ENCODE peak calls at places on chromosomes 1 and 21, in seven cellular contexts. One of them, this sample, is unnamed.

GRCh38 chr1:29297476-29297875 is 61.2 kb downstream of the PTPRU start:
- DNase-seq in ACHN: no peak
- DNase-seq in AG10803: no peak
- DNase-seq in Caco-2: no peak
- DNase-seq in upper lobe of right lung: no peak
- DNase-seq in NCI-H345: no peak
- DNase-seq in mammary epithelial cell: no peak
- DNase-seq in this sample: no peak

GRCh38 chr21:40555129-40555528 is 291.8 kb downstream of the DSCAM start:
- DNase-seq in mammary epithelial cell: no peak
- DNase-seq in AG10803: no peak
- DNase-seq in upper lobe of right lung: no peak
- DNase-seq in NCI-H345: no peak
- DNase-seq in Caco-2: no peak
- DNase-seq in ACHN: no peak
- DNase-seq in this sample: no peak

GRCh38 chr1:28950449-28950848 is 36.1 kb downstream of the EPB41 start:
- DNase-seq in AG10803: no peak
- DNase-seq in mammary epithelial cell: no peak
- DNase-seq in Caco-2: no peak
- DNase-seq in upper lobe of right lung: no peak
- DNase-seq in NCI-H345: no peak
- DNase-seq in ACHN: no peak
- DNase-seq in this sample: no peak

GRCh38 chr1:152725261-152725660 is 17.3 kb downstream of the LCE4A start:
- DNase-seq in NCI-H345: no peak
- DNase-seq in Caco-2: no peak
- DNase-seq in ACHN: no peak
- DNase-seq in mammary epithelial cell: peak; percentile 19
- DNase-seq in AG10803: no peak
- DNase-seq in upper lobe of right lung: no peak
- DNase-seq in this sample: no peak

GRCh38 chr1:103986792-103987191 is 237.1 kb downstream of the AMY1C start:
- DNase-seq in ACHN: no peak
- DNase-seq in NCI-H345: no peak
- DNase-seq in mammary epithelial cell: no peak
- DNase-seq in upper lobe of right lung: no peak
- DNase-seq in Caco-2: no peak
- DNase-seq in AG10803: no peak
- DNase-seq in this sample: no peak

GRCh38 chr1:226072347-226072746 is 9.8 kb downstream of the H3-3A start:
- DNase-seq in mammary epithelial cell: no peak
- DNase-seq in NCI-H345: no peak
- DNase-seq in ACHN: no peak
- DNase-seq in AG10803: no peak
- DNase-seq in upper lobe of right lung: no peak
- DNase-seq in Caco-2: no peak
- DNase-seq in this sample: no peak

GRCh38 chr1:54543729-54544496 is 4.1 kb upstream of the ACOT11 start:
- DNase-seq in mammary epithelial cell: peak; percentile 83
- DNase-seq in upper lobe of right lung: no peak
- DNase-seq in NCI-H345: no peak
- DNase-seq in AG10803: peak; percentile 70
- DNase-seq in ACHN: no peak
- DNase-seq in Caco-2: no peak
- DNase-seq in this sample: peak; percentile 53

GRCh38 chr1:224175615-224176014 is 7.4 kb upstream of the DEGS1 start:
- DNase-seq in upper lobe of right lung: no peak
- DNase-seq in AG10803: peak; percentile 12
- DNase-seq in Caco-2: peak; percentile 77
- DNase-seq in NCI-H345: no peak
- DNase-seq in ACHN: no peak
- DNase-seq in mammary epithelial cell: no peak
- DNase-seq in this sample: peak; percentile 37

GRCh38 chr21:29718081-29718815 is 221.5 kb downstream of the GRIK1 start:
- DNase-seq in AG10803: no peak
- DNase-seq in NCI-H345: peak; percentile 4
- DNase-seq in Caco-2: no peak
- DNase-seq in mammary epithelial cell: peak; percentile 58
- DNase-seq in upper lobe of right lung: no peak
- DNase-seq in ACHN: no peak
- DNase-seq in this sample: no peak

GRCh38 chr1:159473335-159473734 is 33.8 kb downstream of the OR10J1 start:
- DNase-seq in upper lobe of right lung: no peak
- DNase-seq in mammary epithelial cell: no peak
- DNase-seq in Caco-2: no peak
- DNase-seq in AG10803: no peak
- DNase-seq in ACHN: no peak
- DNase-seq in NCI-H345: no peak
- DNase-seq in this sample: no peak

GRCh38 chr1:43565600-43566360 is 35.1 kb downstream of the PTPRF start:
- DNase-seq in ACHN: no peak
- DNase-seq in Caco-2: no peak
- DNase-seq in AG10803: peak; percentile 47
- DNase-seq in mammary epithelial cell: no peak
- DNase-seq in upper lobe of right lung: peak; percentile 75
- DNase-seq in NCI-H345: no peak
- DNase-seq in this sample: peak; percentile 93

GRCh38 chr1:185159966-185160365 is 3.0 kb downstream of the SWT1 start:
- DNase-seq in NCI-H345: no peak
- DNase-seq in ACHN: no peak
- DNase-seq in mammary epithelial cell: peak; percentile 38
- DNase-seq in upper lobe of right lung: no peak
- DNase-seq in Caco-2: no peak
- DNase-seq in AG10803: no peak
- DNase-seq in this sample: no peak

GRCh38 chr1:203622486-203622885 is 4.1 kb upstream of the ATP2B4 start:
- DNase-seq in ACHN: no peak
- DNase-seq in NCI-H345: no peak
- DNase-seq in AG10803: no peak
- DNase-seq in upper lobe of right lung: no peak
- DNase-seq in Caco-2: no peak
- DNase-seq in mammary epithelial cell: no peak
- DNase-seq in this sample: no peak

GRCh38 chr1:66944330-66945274 is 19.8 kb downstream of the MIER1 start:
- DNase-seq in NCI-H345: no peak
- DNase-seq in upper lobe of right lung: no peak
- DNase-seq in AG10803: peak; percentile 75
- DNase-seq in ACHN: peak; percentile 81
- DNase-seq in mammary epithelial cell: peak; percentile 86
- DNase-seq in Caco-2: no peak
- DNase-seq in this sample: no peak

GRCh38 chr1:41020109-41020576 is 1.4 kb downstream of the SLFNL1 start:
- DNase-seq in ACHN: no peak
- DNase-seq in upper lobe of right lung: peak; percentile 91
- DNase-seq in NCI-H345: no peak
- DNase-seq in mammary epithelial cell: no peak
- DNase-seq in AG10803: no peak
- DNase-seq in Caco-2: no peak
- DNase-seq in this sample: no peak

GRCh38 chr1:178633068-178633467 is 92.0 kb upstream of the RALGPS2 start:
- DNase-seq in Caco-2: no peak
- DNase-seq in ACHN: peak; percentile 29
- DNase-seq in AG10803: peak; percentile 60
- DNase-seq in mammary epithelial cell: peak; percentile 87
- DNase-seq in upper lobe of right lung: no peak
- DNase-seq in NCI-H345: no peak
- DNase-seq in this sample: peak; percentile 56

GRCh38 chr1:94646151-94646643 is 104.6 kb upstream of the F3 start:
- DNase-seq in mammary epithelial cell: peak; percentile 91
- DNase-seq in AG10803: peak; percentile 97
- DNase-seq in ACHN: no peak
- DNase-seq in NCI-H345: no peak
- DNase-seq in upper lobe of right lung: no peak
- DNase-seq in Caco-2: no peak
- DNase-seq in this sample: peak; percentile 72

GRCh38 chr1:200916152-200916551 is 21.5 kb downstream of the INAVA start:
- DNase-seq in mammary epithelial cell: no peak
- DNase-seq in ACHN: no peak
- DNase-seq in AG10803: no peak
- DNase-seq in NCI-H345: no peak
- DNase-seq in Caco-2: peak; percentile 32
- DNase-seq in upper lobe of right lung: no peak
- DNase-seq in this sample: no peak

GRCh38 chr1:115911298-115911697 is 65.0 kb upstream of the SLC22A15 start:
- DNase-seq in upper lobe of right lung: no peak
- DNase-seq in AG10803: no peak
- DNase-seq in ACHN: no peak
- DNase-seq in mammary epithelial cell: peak; percentile 26
- DNase-seq in NCI-H345: no peak
- DNase-seq in Caco-2: peak; percentile 38
- DNase-seq in this sample: no peak

GRCh38 chr1:237171564-237172485 is 129.8 kb downstream of the RYR2 start:
- DNase-seq in Caco-2: no peak
- DNase-seq in mammary epithelial cell: no peak
- DNase-seq in NCI-H345: no peak
- DNase-seq in AG10803: no peak
- DNase-seq in upper lobe of right lung: no peak
- DNase-seq in ACHN: no peak
- DNase-seq in this sample: no peak

GRCh38 chr1:3989465-3989864 is 89.4 kb upstream of the C1orf174 start:
- DNase-seq in AG10803: no peak
- DNase-seq in upper lobe of right lung: no peak
- DNase-seq in NCI-H345: no peak
- DNase-seq in ACHN: no peak
- DNase-seq in mammary epithelial cell: no peak
- DNase-seq in Caco-2: no peak
- DNase-seq in this sample: no peak

GRCh38 chr1:201675143-201675542 is 136.2 kb downstream of the NAV1 start:
- DNase-seq in NCI-H345: no peak
- DNase-seq in Caco-2: no peak
- DNase-seq in ACHN: peak; percentile 20
- DNase-seq in AG10803: peak; percentile 24
- DNase-seq in mammary epithelial cell: no peak
- DNase-seq in upper lobe of right lung: no peak
- DNase-seq in this sample: no peak

GRCh38 chr1:61241864-61242472 is 159.6 kb downstream of the NFIA start:
- DNase-seq in ACHN: peak; percentile 28
- DNase-seq in AG10803: no peak
- DNase-seq in upper lobe of right lung: no peak
- DNase-seq in Caco-2: no peak
- DNase-seq in NCI-H345: no peak
- DNase-seq in mammary epithelial cell: no peak
- DNase-seq in this sample: no peak

GRCh38 chr1:36699113-36699512 is 216.4 kb upstream of the CSF3R start:
- DNase-seq in upper lobe of right lung: no peak
- DNase-seq in mammary epithelial cell: no peak
- DNase-seq in ACHN: no peak
- DNase-seq in Caco-2: no peak
- DNase-seq in NCI-H345: no peak
- DNase-seq in AG10803: no peak
- DNase-seq in this sample: no peak

GRCh38 chr1:48853006-48853405 is 76.3 kb upstream of the BEND5 start:
- DNase-seq in AG10803: peak; percentile 94
- DNase-seq in mammary epithelial cell: peak; percentile 84
- DNase-seq in ACHN: peak; percentile 62
- DNase-seq in NCI-H345: no peak
- DNase-seq in Caco-2: no peak
- DNase-seq in upper lobe of right lung: no peak
- DNase-seq in this sample: peak; percentile 80

GRCh38 chr1:2158272-2158671 is 36.3 kb downstream of the FAAP20 start:
- DNase-seq in NCI-H345: no peak
- DNase-seq in AG10803: no peak
- DNase-seq in upper lobe of right lung: no peak
- DNase-seq in ACHN: no peak
- DNase-seq in Caco-2: no peak
- DNase-seq in mammary epithelial cell: no peak
- DNase-seq in this sample: no peak

GRCh38 chr1:52072291-52072690 is 16.2 kb downstream of the BTF3L4 start:
- DNase-seq in AG10803: no peak
- DNase-seq in ACHN: no peak
- DNase-seq in mammary epithelial cell: no peak
- DNase-seq in Caco-2: no peak
- DNase-seq in upper lobe of right lung: no peak
- DNase-seq in NCI-H345: no peak
- DNase-seq in this sample: no peak

GRCh38 chr1:53111073-53111556 is 31.3 kb downstream of the SLC1A7 start:
- DNase-seq in upper lobe of right lung: no peak
- DNase-seq in ACHN: no peak
- DNase-seq in Caco-2: peak; percentile 68
- DNase-seq in mammary epithelial cell: no peak
- DNase-seq in AG10803: no peak
- DNase-seq in NCI-H345: no peak
- DNase-seq in this sample: no peak

GRCh38 chr1:52059326-52059725 is 3.2 kb downstream of the BTF3L4 start:
- DNase-seq in NCI-H345: no peak
- DNase-seq in upper lobe of right lung: no peak
- DNase-seq in mammary epithelial cell: peak; percentile 35
- DNase-seq in Caco-2: no peak
- DNase-seq in ACHN: peak; percentile 62
- DNase-seq in AG10803: peak; percentile 71
- DNase-seq in this sample: peak; percentile 61

GRCh38 chr1:42956739-42957138 is 1.9 kb downstream of the SLC2A1 start:
- DNase-seq in Caco-2: no peak
- DNase-seq in AG10803: no peak
- DNase-seq in NCI-H345: no peak
- DNase-seq in ACHN: no peak
- DNase-seq in mammary epithelial cell: no peak
- DNase-seq in upper lobe of right lung: no peak
- DNase-seq in this sample: no peak

GRCh38 chr1:150888727-150889126 is 1.8 kb downstream of the CTXND2 start:
- DNase-seq in NCI-H345: no peak
- DNase-seq in Caco-2: no peak
- DNase-seq in mammary epithelial cell: no peak
- DNase-seq in AG10803: no peak
- DNase-seq in ACHN: no peak
- DNase-seq in upper lobe of right lung: no peak
- DNase-seq in this sample: no peak

GRCh38 chr21:43758132-43758619 is 17.9 kb downstream of the CSTB start:
- DNase-seq in mammary epithelial cell: peak; percentile 54
- DNase-seq in NCI-H345: no peak
- DNase-seq in ACHN: no peak
- DNase-seq in AG10803: peak; percentile 49
- DNase-seq in upper lobe of right lung: no peak
- DNase-seq in Caco-2: no peak
- DNase-seq in this sample: no peak

GRCh38 chr1:204409111-204409510 is 2.5 kb downstream of the PPP1R15B start:
- DNase-seq in AG10803: peak; percentile 13
- DNase-seq in ACHN: no peak
- DNase-seq in upper lobe of right lung: no peak
- DNase-seq in NCI-H345: no peak
- DNase-seq in Caco-2: no peak
- DNase-seq in mammary epithelial cell: no peak
- DNase-seq in this sample: no peak

GRCh38 chr1:202015677-202015952 is 5.2 kb downstream of the ELF3 start:
- DNase-seq in Caco-2: no peak
- DNase-seq in NCI-H345: no peak
- DNase-seq in mammary epithelial cell: no peak
- DNase-seq in AG10803: no peak
- DNase-seq in ACHN: no peak
- DNase-seq in upper lobe of right lung: no peak
- DNase-seq in this sample: no peak

GRCh38 chr1:244413736-244414135 is 38.0 kb downstream of the ADSS2 start:
- DNase-seq in ACHN: no peak
- DNase-seq in NCI-H345: no peak
- DNase-seq in Caco-2: no peak
- DNase-seq in mammary epithelial cell: no peak
- DNase-seq in upper lobe of right lung: no peak
- DNase-seq in AG10803: no peak
- DNase-seq in this sample: no peak

GRCh38 chr1:4586611-4587010 is 67.8 kb upstream of the AJAP1 start:
- DNase-seq in ACHN: no peak
- DNase-seq in NCI-H345: no peak
- DNase-seq in AG10803: no peak
- DNase-seq in mammary epithelial cell: no peak
- DNase-seq in upper lobe of right lung: no peak
- DNase-seq in Caco-2: no peak
- DNase-seq in this sample: no peak

GRCh38 chr1:67540733-67541125 is 110.5 kb upstream of the SERBP1 start:
- DNase-seq in ACHN: no peak
- DNase-seq in Caco-2: no peak
- DNase-seq in AG10803: peak; percentile 25
- DNase-seq in mammary epithelial cell: no peak
- DNase-seq in NCI-H345: no peak
- DNase-seq in upper lobe of right lung: no peak
- DNase-seq in this sample: no peak

GRCh38 chr1:32464191-32464715 is 619 bp upstream of the ZBTB8B start:
- DNase-seq in AG10803: no peak
- DNase-seq in upper lobe of right lung: no peak
- DNase-seq in ACHN: no peak
- DNase-seq in Caco-2: no peak
- DNase-seq in NCI-H345: peak; percentile 56
- DNase-seq in mammary epithelial cell: peak; percentile 21
- DNase-seq in this sample: no peak

This sample was measured in AG20443.